ENCODE peak calls at places on chromosomes 1 and 21, in eight cellular contexts. One of them, this sample, is unnamed.

GRCh38 chr1:200279810-200280411 is 129.9 kb downstream of the ZNF281 start:
- DNase-seq in CD8-positive, alpha-beta T cell: no peak
- DNase-seq in spleen: no peak
- DNase-seq in SK-N-SH: peak
- DNase-seq in AG04450: peak
- DNase-seq in fibroblast of pulmonary artery: peak
- DNase-seq in endothelial cell of umbilical vein: peak
- DNase-seq in aorta: no peak
- DNase-seq in this sample: peak

GRCh38 chr1:2949966-2950925 is 71.0 kb upstream of the ACTRT2 start:
- DNase-seq in CD8-positive, alpha-beta T cell: no peak
- DNase-seq in spleen: peak
- DNase-seq in SK-N-SH: no peak
- DNase-seq in AG04450: no peak
- DNase-seq in fibroblast of pulmonary artery: no peak
- DNase-seq in endothelial cell of umbilical vein: no peak
- DNase-seq in aorta: peak
- DNase-seq in this sample: no peak

GRCh38 chr1:163544441-163544840 is 222.7 kb downstream of the NUF2 start:
- DNase-seq in CD8-positive, alpha-beta T cell: no peak
- DNase-seq in spleen: no peak
- DNase-seq in SK-N-SH: no peak
- DNase-seq in AG04450: no peak
- DNase-seq in fibroblast of pulmonary artery: no peak
- DNase-seq in endothelial cell of umbilical vein: no peak
- DNase-seq in aorta: no peak
- DNase-seq in this sample: no peak

GRCh38 chr1:153277852-153278251 is 18.4 kb downstream of the LORICRIN start:
- DNase-seq in CD8-positive, alpha-beta T cell: no peak
- DNase-seq in spleen: no peak
- DNase-seq in SK-N-SH: no peak
- DNase-seq in AG04450: no peak
- DNase-seq in fibroblast of pulmonary artery: no peak
- DNase-seq in endothelial cell of umbilical vein: no peak
- DNase-seq in aorta: no peak
- DNase-seq in this sample: peak

GRCh38 chr1:150021191-150021688 is 10.7 kb upstream of the OTUD7B start:
- DNase-seq in CD8-positive, alpha-beta T cell: no peak
- DNase-seq in spleen: no peak
- DNase-seq in SK-N-SH: no peak
- DNase-seq in AG04450: no peak
- DNase-seq in fibroblast of pulmonary artery: no peak
- DNase-seq in endothelial cell of umbilical vein: peak
- DNase-seq in aorta: no peak
- DNase-seq in this sample: no peak

GRCh38 chr1:230977781-230978490 is 725 bp downstream of the TTC13 start:
- DNase-seq in CD8-positive, alpha-beta T cell: no peak
- DNase-seq in spleen: no peak
- DNase-seq in SK-N-SH: no peak
- DNase-seq in AG04450: no peak
- DNase-seq in fibroblast of pulmonary artery: peak
- DNase-seq in endothelial cell of umbilical vein: no peak
- DNase-seq in aorta: peak
- DNase-seq in this sample: peak

GRCh38 chr1:229596961-229597699 is 28.8 kb downstream of the TAF5L start:
- DNase-seq in CD8-positive, alpha-beta T cell: no peak
- DNase-seq in spleen: no peak
- DNase-seq in SK-N-SH: no peak
- DNase-seq in AG04450: no peak
- DNase-seq in fibroblast of pulmonary artery: peak
- DNase-seq in endothelial cell of umbilical vein: no peak
- DNase-seq in aorta: peak
- DNase-seq in this sample: no peak

GRCh38 chr1:245263701-245264100 is 108.9 kb downstream of the KIF26B start:
- DNase-seq in CD8-positive, alpha-beta T cell: no peak
- DNase-seq in spleen: no peak
- DNase-seq in SK-N-SH: no peak
- DNase-seq in AG04450: no peak
- DNase-seq in fibroblast of pulmonary artery: peak
- DNase-seq in endothelial cell of umbilical vein: no peak
- DNase-seq in aorta: no peak
- DNase-seq in this sample: no peak

GRCh38 chr1:1842360-1843146 is 48.3 kb downstream of the GNB1 start:
- DNase-seq in CD8-positive, alpha-beta T cell: no peak
- DNase-seq in spleen: peak
- DNase-seq in SK-N-SH: no peak
- DNase-seq in AG04450: no peak
- DNase-seq in fibroblast of pulmonary artery: no peak
- DNase-seq in endothelial cell of umbilical vein: no peak
- DNase-seq in aorta: peak
- DNase-seq in this sample: no peak

GRCh38 chr1:39268112-39268581 is 63.7 kb downstream of the MACF1 start:
- DNase-seq in CD8-positive, alpha-beta T cell: no peak
- DNase-seq in spleen: no peak
- DNase-seq in SK-N-SH: no peak
- DNase-seq in AG04450: peak
- DNase-seq in fibroblast of pulmonary artery: peak
- DNase-seq in endothelial cell of umbilical vein: peak
- DNase-seq in aorta: no peak
- DNase-seq in this sample: no peak

GRCh38 chr1:19563336-19564097 is 78.2 kb upstream of the CAPZB start:
- DNase-seq in CD8-positive, alpha-beta T cell: no peak
- DNase-seq in spleen: no peak
- DNase-seq in SK-N-SH: no peak
- DNase-seq in AG04450: peak
- DNase-seq in fibroblast of pulmonary artery: peak
- DNase-seq in endothelial cell of umbilical vein: no peak
- DNase-seq in aorta: peak
- DNase-seq in this sample: no peak

GRCh38 chr1:75431843-75432242 is 179.1 kb downstream of the SLC44A5 start:
- DNase-seq in CD8-positive, alpha-beta T cell: no peak
- DNase-seq in spleen: no peak
- DNase-seq in SK-N-SH: no peak
- DNase-seq in AG04450: no peak
- DNase-seq in fibroblast of pulmonary artery: no peak
- DNase-seq in endothelial cell of umbilical vein: no peak
- DNase-seq in aorta: no peak
- DNase-seq in this sample: no peak

GRCh38 chr1:41827991-41828570 is 90.6 kb downstream of the HIVEP3 start:
- DNase-seq in CD8-positive, alpha-beta T cell: no peak
- DNase-seq in spleen: no peak
- DNase-seq in SK-N-SH: no peak
- DNase-seq in AG04450: no peak
- DNase-seq in fibroblast of pulmonary artery: peak
- DNase-seq in endothelial cell of umbilical vein: no peak
- DNase-seq in aorta: no peak
- DNase-seq in this sample: no peak

GRCh38 chr1:228308628-228309547 is 97.7 kb downstream of the TRIM11 start:
- DNase-seq in CD8-positive, alpha-beta T cell: no peak
- DNase-seq in spleen: no peak
- DNase-seq in SK-N-SH: peak
- DNase-seq in AG04450: no peak
- DNase-seq in fibroblast of pulmonary artery: no peak
- DNase-seq in endothelial cell of umbilical vein: no peak
- DNase-seq in aorta: peak
- DNase-seq in this sample: no peak

GRCh38 chr21:44694776-44695175 is 2.2 kb upstream of the KRTAP10-12 start:
- DNase-seq in CD8-positive, alpha-beta T cell: no peak
- DNase-seq in spleen: no peak
- DNase-seq in SK-N-SH: no peak
- DNase-seq in AG04450: no peak
- DNase-seq in fibroblast of pulmonary artery: no peak
- DNase-seq in endothelial cell of umbilical vein: no peak
- DNase-seq in aorta: no peak
- DNase-seq in this sample: no peak

GRCh38 chr21:45078877-45079281 is 4.5 kb downstream of the ADARB1 start:
- DNase-seq in CD8-positive, alpha-beta T cell: peak
- DNase-seq in spleen: no peak
- DNase-seq in SK-N-SH: no peak
- DNase-seq in AG04450: peak
- DNase-seq in fibroblast of pulmonary artery: peak
- DNase-seq in endothelial cell of umbilical vein: no peak
- DNase-seq in aorta: peak
- DNase-seq in this sample: no peak

GRCh38 chr1:182956708-182957365 is 3.9 kb upstream of the SHCBP1L start:
- DNase-seq in CD8-positive, alpha-beta T cell: no peak
- DNase-seq in spleen: no peak
- DNase-seq in SK-N-SH: no peak
- DNase-seq in AG04450: no peak
- DNase-seq in fibroblast of pulmonary artery: no peak
- DNase-seq in endothelial cell of umbilical vein: no peak
- DNase-seq in aorta: no peak
- DNase-seq in this sample: no peak

GRCh38 chr21:16768096-16768495 is 744.7 kb upstream of the CXADR start:
- DNase-seq in CD8-positive, alpha-beta T cell: no peak
- DNase-seq in spleen: no peak
- DNase-seq in SK-N-SH: no peak
- DNase-seq in AG04450: no peak
- DNase-seq in fibroblast of pulmonary artery: no peak
- DNase-seq in endothelial cell of umbilical vein: no peak
- DNase-seq in aorta: no peak
- DNase-seq in this sample: no peak

GRCh38 chr1:23889074-23889473 is 21.0 kb upstream of the FUCA1 start:
- DNase-seq in CD8-positive, alpha-beta T cell: no peak
- DNase-seq in spleen: no peak
- DNase-seq in SK-N-SH: no peak
- DNase-seq in AG04450: no peak
- DNase-seq in fibroblast of pulmonary artery: no peak
- DNase-seq in endothelial cell of umbilical vein: no peak
- DNase-seq in aorta: no peak
- DNase-seq in this sample: no peak

GRCh38 chr1:152623203-152623844 is 421 bp upstream of the LCE3A start:
- DNase-seq in CD8-positive, alpha-beta T cell: no peak
- DNase-seq in spleen: no peak
- DNase-seq in SK-N-SH: peak
- DNase-seq in AG04450: no peak
- DNase-seq in fibroblast of pulmonary artery: no peak
- DNase-seq in endothelial cell of umbilical vein: no peak
- DNase-seq in aorta: no peak
- DNase-seq in this sample: peak

GRCh38 chr1:221363074-221363473 is 378.8 kb downstream of the DUSP10 start:
- DNase-seq in CD8-positive, alpha-beta T cell: no peak
- DNase-seq in spleen: no peak
- DNase-seq in SK-N-SH: no peak
- DNase-seq in AG04450: no peak
- DNase-seq in fibroblast of pulmonary artery: no peak
- DNase-seq in endothelial cell of umbilical vein: no peak
- DNase-seq in aorta: no peak
- DNase-seq in this sample: no peak

GRCh38 chr1:938088-938683 is 14.5 kb downstream of the SAMD11 start:
- DNase-seq in CD8-positive, alpha-beta T cell: no peak
- DNase-seq in spleen: no peak
- DNase-seq in SK-N-SH: peak
- DNase-seq in AG04450: no peak
- DNase-seq in fibroblast of pulmonary artery: peak
- DNase-seq in endothelial cell of umbilical vein: no peak
- DNase-seq in aorta: no peak
- DNase-seq in this sample: peak

GRCh38 chr1:184315254-184315653 is 71.6 kb upstream of the C1orf21 start:
- DNase-seq in CD8-positive, alpha-beta T cell: no peak
- DNase-seq in spleen: no peak
- DNase-seq in SK-N-SH: no peak
- DNase-seq in AG04450: no peak
- DNase-seq in fibroblast of pulmonary artery: no peak
- DNase-seq in endothelial cell of umbilical vein: no peak
- DNase-seq in aorta: no peak
- DNase-seq in this sample: no peak

GRCh38 chr1:184311580-184311979 is 75.2 kb upstream of the C1orf21 start:
- DNase-seq in CD8-positive, alpha-beta T cell: no peak
- DNase-seq in spleen: no peak
- DNase-seq in SK-N-SH: no peak
- DNase-seq in AG04450: no peak
- DNase-seq in fibroblast of pulmonary artery: no peak
- DNase-seq in endothelial cell of umbilical vein: no peak
- DNase-seq in aorta: no peak
- DNase-seq in this sample: no peak

DNA sequence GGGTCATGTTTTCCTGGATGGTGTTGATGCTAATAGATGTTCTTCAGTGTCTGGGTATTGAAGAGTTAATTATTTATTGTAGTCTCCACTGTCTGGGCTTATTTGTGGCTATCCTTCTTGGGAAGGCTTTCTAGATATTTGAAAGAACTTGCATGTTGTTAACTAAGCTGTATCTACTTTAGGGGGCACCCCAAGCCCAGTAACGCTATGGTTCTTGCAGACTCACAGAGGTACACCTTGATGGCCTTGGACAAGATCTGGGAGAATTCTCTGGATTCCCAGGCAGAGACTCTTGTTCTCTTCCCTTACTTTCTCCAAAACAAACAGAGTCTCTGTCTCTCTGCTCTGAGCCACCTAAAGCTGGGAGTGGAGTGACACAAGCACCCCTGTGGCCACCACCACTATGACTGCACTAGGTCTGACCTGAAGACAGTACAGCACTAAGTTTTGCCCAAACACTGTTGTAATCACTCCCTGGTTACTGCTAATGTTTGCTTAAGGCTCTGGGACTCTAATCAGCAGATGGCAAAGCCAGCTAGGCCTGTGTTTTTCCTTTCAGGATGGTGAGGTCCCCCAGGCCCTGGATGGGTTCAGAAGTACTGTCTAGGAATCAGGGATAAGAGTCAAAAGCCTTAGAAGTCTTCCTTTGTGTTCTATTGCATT is 76.5 kb upstream of the C1orf21 start:
- DNase-seq in CD8-positive, alpha-beta T cell: no peak
- DNase-seq in spleen: no peak
- DNase-seq in SK-N-SH: no peak
- DNase-seq in AG04450: no peak
- DNase-seq in fibroblast of pulmonary artery: no peak
- DNase-seq in endothelial cell of umbilical vein: no peak
- DNase-seq in aorta: no peak
- DNase-seq in this sample: no peak
- H3K4me3 ChIP-seq in CD8-positive, alpha-beta T cell: no peak
- H3K4me3 ChIP-seq in spleen: no peak
- H3K4me3 ChIP-seq in SK-N-SH: no peak
- H3K4me3 ChIP-seq in AG04450: no peak
- H3K4me3 ChIP-seq in fibroblast of pulmonary artery: no peak
- H3K4me3 ChIP-seq in endothelial cell of umbilical vein: no peak
- H3K4me3 ChIP-seq in aorta: no peak
- H3K4me3 ChIP-seq in this sample: no peak

GRCh38 chr1:21437341-21437640 is 2.6 kb upstream of the NBPF3 start:
- DNase-seq in CD8-positive, alpha-beta T cell: no peak
- DNase-seq in spleen: no peak
- DNase-seq in SK-N-SH: no peak
- DNase-seq in AG04450: no peak
- DNase-seq in fibroblast of pulmonary artery: no peak
- DNase-seq in endothelial cell of umbilical vein: no peak
- DNase-seq in aorta: no peak
- DNase-seq in this sample: no peak
- H3K4me3 ChIP-seq in CD8-positive, alpha-beta T cell: no peak
- H3K4me3 ChIP-seq in spleen: no peak
- H3K4me3 ChIP-seq in SK-N-SH: no peak
- H3K4me3 ChIP-seq in AG04450: no peak
- H3K4me3 ChIP-seq in fibroblast of pulmonary artery: no peak
- H3K4me3 ChIP-seq in endothelial cell of umbilical vein: no peak
- H3K4me3 ChIP-seq in aorta: no peak
- H3K4me3 ChIP-seq in this sample: no peak

GRCh38 chr1:156816561-156817328 is at the start of gene SH2D2A:
- DNase-seq in CD8-positive, alpha-beta T cell: peak
- DNase-seq in spleen: peak
- DNase-seq in SK-N-SH: no peak
- DNase-seq in AG04450: no peak
- DNase-seq in fibroblast of pulmonary artery: peak
- DNase-seq in endothelial cell of umbilical vein: no peak
- DNase-seq in aorta: peak
- DNase-seq in this sample: no peak
- H3K4me3 ChIP-seq in CD8-positive, alpha-beta T cell: peak
- H3K4me3 ChIP-seq in spleen: peak
- H3K4me3 ChIP-seq in SK-N-SH: no peak
- H3K4me3 ChIP-seq in AG04450: no peak
- H3K4me3 ChIP-seq in fibroblast of pulmonary artery: no peak
- H3K4me3 ChIP-seq in endothelial cell of umbilical vein: no peak
- H3K4me3 ChIP-seq in aorta: no peak
- H3K4me3 ChIP-seq in this sample: no peak

GRCh38 chr1:203776636-203777035 is 11.7 kb downstream of the LAX1 start:
- DNase-seq in CD8-positive, alpha-beta T cell: no peak
- DNase-seq in spleen: no peak
- DNase-seq in SK-N-SH: peak
- DNase-seq in AG04450: no peak
- DNase-seq in fibroblast of pulmonary artery: no peak
- DNase-seq in endothelial cell of umbilical vein: no peak
- DNase-seq in aorta: no peak
- DNase-seq in this sample: no peak
- H3K4me3 ChIP-seq in CD8-positive, alpha-beta T cell: no peak
- H3K4me3 ChIP-seq in spleen: no peak
- H3K4me3 ChIP-seq in SK-N-SH: no peak
- H3K4me3 ChIP-seq in AG04450: no peak
- H3K4me3 ChIP-seq in fibroblast of pulmonary artery: no peak
- H3K4me3 ChIP-seq in endothelial cell of umbilical vein: no peak
- H3K4me3 ChIP-seq in aorta: no peak
- H3K4me3 ChIP-seq in this sample: no peak

This sample was measured in HAP-1.